ENCODE peak calls at places on chromosome 14, in five cellular contexts. Y is naive thymus-derived CD4-positive, alpha-beta T cell; S is left ventricle myocardium inferior; Z is brain microvascular endothelial cell; O is transverse colon. C is an unnamed sample.
A peak's percentile ranks its signal among the peaks of the same experiment; 100 is the strongest.

GRCh38 chr14:33475623-33476022 is 475.3 kb downstream of the EGLN3 start:
- DNase-seq in O (peak; percentile 73), S (no peak), Y (no peak), Z (peak; percentile 59), C (no peak)

GRCh38 chr14:22962061-22962676 is 5.3 kb upstream of the HAUS4 start:
- DNase-seq in Z (no peak), S (no peak), Y (no peak), O (no peak), C (no peak)

GRCh38 chr14:90000935-90001334 is 45.2 kb downstream of the TDP1 start:
- DNase-seq in Z (no peak), Y (no peak), S (no peak), O (no peak), C (no peak)

GRCh38 chr14:74083784-74084276 is 423 bp downstream of the ALDH6A1 start:
- DNase-seq in O (no peak), Z (no peak), Y (no peak), S (no peak), C (no peak)

GRCh38 chr14:91108941-91109611 is 4.8 kb upstream of the DGLUCY start:
- DNase-seq in Z (peak; percentile 73), S (no peak), Y (no peak), O (peak; percentile 46), C (no peak)

GRCh38 chr14:87632796-87633195 is 360.2 kb downstream of the GALC start:
- DNase-seq in S (no peak), Z (no peak), Y (no peak), O (no peak), C (no peak)

GRCh38 chr14:95056476-95056875 is 100.9 kb downstream of the DICER1 start:
- DNase-seq in S (no peak), Z (no peak), O (no peak), Y (no peak), C (no peak)

GRCh38 chr14:61381589-61381988 is 60.2 kb downstream of the PRKCH start:
- DNase-seq in O (no peak), S (no peak), Z (no peak), Y (no peak), C (no peak)

GRCh38 chr14:102781063-102781462 is 3.8 kb downstream of the TRAF3 start:
- DNase-seq in Y (no peak), O (no peak), Z (no peak), S (no peak), C (no peak)

GRCh38 chr14:45198551-45198950 is 54.5 kb downstream of the MIS18BP1 start:
- DNase-seq in Z (peak; percentile 1), O (no peak), S (no peak), Y (no peak), C (no peak)

GRCh38 chr14:22664261-22664660 is 20.1 kb upstream of the OR6J1 start:
- DNase-seq in Y (no peak), S (no peak), Z (no peak), O (no peak), C (no peak)

GRCh38 chr14:23694085-23694975 is 58.2 kb downstream of the DHRS2 start:
- DNase-seq in Z (no peak), O (no peak), Y (no peak), S (no peak), C (no peak)

GRCh38 chr14:79665556-79665955 is 545.7 kb downstream of the DIO2 start:
- DNase-seq in O (no peak), Z (no peak), Y (no peak), S (no peak), C (no peak)

GRCh38 chr14:30162066-30162465 is 234.4 kb upstream of the PRKD1 start:
- DNase-seq in S (no peak), O (no peak), Y (no peak), Z (no peak), C (no peak)

GRCh38 chr14:46048127-46048526 is 603.5 kb downstream of the RPL10L start:
- DNase-seq in Y (no peak), Z (peak; percentile 35), S (no peak), O (no peak), C (no peak)

GRCh38 chr14:22220427-22220826 is 368.6 kb downstream of the DAD1 start:
- DNase-seq in Y (no peak), S (no peak), Z (no peak), O (no peak), C (no peak)

GRCh38 chr14:88868558-88869159 is 44.2 kb downstream of the TTC8 start:
- DNase-seq in S (no peak), Z (no peak), O (no peak), Y (no peak), C (peak; percentile 8)

GRCh38 chr14:99267871-99268775 is 3.9 kb downstream of the BCL11B start:
- DNase-seq in Y (no peak), O (no peak), S (no peak), Z (no peak), C (peak; percentile 21)

GRCh38 chr14:54916061-54916460 is 13.4 kb upstream of the GCH1 start:
- DNase-seq in Y (no peak), S (no peak), O (no peak), Z (no peak), C (no peak)

GRCh38 chr14:62187265-62187664 is 425.0 kb downstream of the SNAPC1 start:
- DNase-seq in Y (no peak), O (no peak), S (no peak), Z (no peak), C (no peak)

GRCh38 chr14:61438497-61438859 is 117.1 kb downstream of the PRKCH start:
- DNase-seq in Z (no peak), Y (no peak), O (no peak), S (no peak), C (no peak)

GRCh38 chr14:36580141-36580855 is 2.1 kb downstream of the NKX2-8 start:
- DNase-seq in S (no peak), Z (no peak), Y (no peak), O (no peak), C (no peak)

GRCh38 chr14:89619616-89620273 is 202.7 kb upstream of the FOXN3 start:
- DNase-seq in Z (no peak), S (no peak), O (no peak), Y (no peak), C (no peak)

GRCh38 chr14:34461334-34462131 is 507 bp downstream of the SPTSSA start:
- DNase-seq in Y (no peak), Z (peak; percentile 27), S (peak; percentile 47), O (peak; percentile 65), C (no peak)

GRCh38 chr14:79658224-79658623 is 553.1 kb downstream of the DIO2 start:
- DNase-seq in Y (no peak), Z (no peak), O (no peak), S (no peak), C (no peak)

GRCh38 chr14:35401853-35402252 is 2.7 kb downstream of the NFKBIA start:
- DNase-seq in S (peak; percentile 42), Y (no peak), O (no peak), Z (no peak), C (no peak)

GRCh38 chr14:99273724-99274345 is 1.8 kb upstream of the BCL11B start:
- DNase-seq in Z (no peak), Y (no peak), S (no peak), O (peak; percentile 69), C (peak; percentile 19)

GRCh38 chr14:74816124-74816523 is 53.0 kb downstream of the YLPM1 start:
- DNase-seq in S (no peak), O (no peak), Y (no peak), Z (no peak), C (no peak)

GRCh38 chr14:104332634-104333270 is 194.4 kb downstream of the KIF26A start:
- DNase-seq in S (no peak), Y (no peak), Z (no peak), O (no peak), C (no peak)
- H3K4me3 ChIP-seq in S (no peak overlapping the region), Y (no peak overlapping the region), Z (no peak overlapping the region), O (no peak overlapping the region), C (no peak overlapping the region)

GRCh38 chr14:100654025-100654813 is 67.0 kb upstream of the BEGAIN start:
- DNase-seq in Z (no peak), O (no peak), S (no peak), Y (no peak), C (no peak)
- H3K4me3 ChIP-seq in Z (no peak overlapping the region), O (no peak overlapping the region), S (no peak overlapping the region), Y (no peak overlapping the region), C (no peak overlapping the region)

DNA sequence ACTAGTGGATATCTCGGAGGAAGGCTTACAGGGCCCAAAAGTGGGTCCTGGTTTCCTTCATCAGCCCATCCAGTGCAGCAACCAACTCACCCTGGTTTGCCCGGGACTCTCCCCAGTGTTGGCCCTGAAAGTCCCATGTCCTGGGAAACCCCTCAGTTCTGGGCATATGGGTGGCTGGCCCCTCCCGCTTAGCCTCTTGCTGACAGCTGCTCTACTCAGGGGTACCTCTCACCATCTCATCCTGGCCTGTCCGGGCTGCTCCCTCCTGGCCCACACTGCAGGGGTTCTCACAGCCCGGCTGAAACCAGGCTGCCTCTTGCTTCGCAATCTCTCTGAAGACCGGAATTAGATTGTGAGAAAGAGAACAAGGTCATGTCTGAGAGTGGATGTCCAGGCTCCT is 48.9 kb upstream of the SLC24A4 start:
- DNase-seq in O (no peak), Y (no peak), S (no peak), Z (no peak), C (no peak)
- H3K4me3 ChIP-seq in O (no peak overlapping the region), Y (no peak overlapping the region), S (no peak overlapping the region), Z (no peak overlapping the region), C (no peak overlapping the region)

GRCh38 chr14:72888202-72888601 is 5.7 kb downstream of the DPF3 start:
- DNase-seq in Z (no peak), Y (no peak), S (no peak), O (no peak), C (no peak)
- H3K4me3 ChIP-seq in Z (no peak overlapping the region), Y (no peak overlapping the region), S (peak overlapping the region; percentile 32), O (no peak overlapping the region), C (no peak overlapping the region)

C was measured in CD4-positive, alpha-beta memory T cell.